ENCODE peak calls at places on chromosomes 1 and 21, in four cellular contexts. One of them, this sample, is unnamed.

GRCh38 chr1:180962178-180962577 is 49.5 kb downstream of the KIAA1614 start:
- DNase-seq in tibial nerve: no peak
- DNase-seq in esophagus squamous epithelium: no peak
- DNase-seq in CD4-positive, alpha-beta T cell: no peak
- DNase-seq in this sample: no peak

GRCh38 chr21:37452222-37452621 is 85.6 kb downstream of the DYRK1A start:
- DNase-seq in esophagus squamous epithelium: no peak
- DNase-seq in CD4-positive, alpha-beta T cell: no peak
- DNase-seq in tibial nerve: no peak
- DNase-seq in this sample: no peak

GRCh38 chr1:30366914-30367313 is 356.5 kb downstream of the MATN1 start:
- DNase-seq in esophagus squamous epithelium: no peak
- DNase-seq in tibial nerve: no peak
- DNase-seq in CD4-positive, alpha-beta T cell: no peak
- DNase-seq in this sample: no peak

GRCh38 chr1:33137800-33138199 is 44.0 kb downstream of the TRIM62 start:
- DNase-seq in tibial nerve: no peak
- DNase-seq in esophagus squamous epithelium: no peak
- DNase-seq in CD4-positive, alpha-beta T cell: no peak
- DNase-seq in this sample: no peak

GRCh38 chr21:37565530-37566223 is 199.1 kb downstream of the DYRK1A start:
- DNase-seq in CD4-positive, alpha-beta T cell: no peak
- DNase-seq in esophagus squamous epithelium: no peak
- DNase-seq in tibial nerve: no peak
- DNase-seq in this sample: no peak

GRCh38 chr1:169488157-169488556 is 2.4 kb upstream of the SLC19A2 start:
- DNase-seq in esophagus squamous epithelium: no peak
- DNase-seq in CD4-positive, alpha-beta T cell: no peak
- DNase-seq in tibial nerve: no peak
- DNase-seq in this sample: no peak

GRCh38 chr1:158371188-158371953 is 17.7 kb downstream of the CD1E start:
- DNase-seq in CD4-positive, alpha-beta T cell: no peak
- DNase-seq in esophagus squamous epithelium: no peak
- DNase-seq in tibial nerve: no peak
- DNase-seq in this sample: no peak

GRCh38 chr1:39154553-39155361 is 49.7 kb upstream of the MACF1 start:
- DNase-seq in tibial nerve: peak; percentile 36
- DNase-seq in esophagus squamous epithelium: no peak
- DNase-seq in CD4-positive, alpha-beta T cell: no peak
- DNase-seq in this sample: no peak

GRCh38 chr1:58487002-58487401 is 59.5 kb downstream of the OMA1 start:
- DNase-seq in CD4-positive, alpha-beta T cell: no peak
- DNase-seq in esophagus squamous epithelium: no peak
- DNase-seq in tibial nerve: no peak
- DNase-seq in this sample: no peak

GRCh38 chr1:161491472-161491871 is 13.8 kb upstream of the FCGR2A start:
- DNase-seq in tibial nerve: no peak
- DNase-seq in esophagus squamous epithelium: no peak
- DNase-seq in CD4-positive, alpha-beta T cell: no peak
- DNase-seq in this sample: no peak

GRCh38 chr1:228293393-228293792 is 85.5 kb downstream of the OBSCN start:
- DNase-seq in esophagus squamous epithelium: no peak
- DNase-seq in tibial nerve: no peak
- DNase-seq in CD4-positive, alpha-beta T cell: no peak
- DNase-seq in this sample: no peak
- TF ChIP-seq CTCF in esophagus squamous epithelium: no peak
- TF ChIP-seq CTCF in tibial nerve: no peak
- TF ChIP-seq CTCF in CD4-positive, alpha-beta T cell: no peak
- TF ChIP-seq CTCF in this sample: no peak

GRCh38 chr1:53896673-53897229 is 2.8 kb downstream of the DIO1 start:
- DNase-seq in esophagus squamous epithelium: no peak
- DNase-seq in tibial nerve: no peak
- DNase-seq in CD4-positive, alpha-beta T cell: no peak
- DNase-seq in this sample: no peak

GRCh38 chr1:53892911-53893310 is 1.1 kb upstream of the DIO1 start:
- DNase-seq in esophagus squamous epithelium: no peak
- DNase-seq in tibial nerve: no peak
- DNase-seq in CD4-positive, alpha-beta T cell: no peak
- DNase-seq in this sample: peak; percentile 70

GRCh38 chr1:53893999-53894636 is at the start of gene DIO1:
- DNase-seq in CD4-positive, alpha-beta T cell: no peak
- DNase-seq in esophagus squamous epithelium: no peak
- DNase-seq in tibial nerve: no peak
- DNase-seq in this sample: no peak

GRCh38 chr1:53895421-53895820 is 1.4 kb downstream of the DIO1 start:
- DNase-seq in tibial nerve: no peak
- DNase-seq in esophagus squamous epithelium: no peak
- DNase-seq in CD4-positive, alpha-beta T cell: no peak
- DNase-seq in this sample: no peak

DNA sequence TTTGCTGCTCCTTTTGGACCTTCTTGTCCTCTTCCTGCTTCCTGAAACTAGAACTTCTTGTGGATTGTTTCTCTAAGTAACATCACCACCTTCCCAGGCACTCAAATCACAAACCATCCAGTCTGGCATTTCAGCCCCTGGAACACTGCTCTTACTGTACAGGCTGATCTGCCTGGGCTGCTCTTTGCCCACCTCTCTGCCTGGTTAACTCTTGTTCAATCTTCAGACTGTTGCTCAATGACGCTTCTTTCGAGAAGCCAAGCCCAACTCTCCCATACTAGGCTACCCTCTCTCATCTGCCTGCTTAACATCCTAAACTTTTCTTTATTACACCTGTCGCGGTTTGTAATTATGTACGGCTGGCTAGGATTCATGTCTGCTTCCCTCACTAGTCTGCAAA is 657 bp downstream of the DIO1 start:
- DNase-seq in tibial nerve: no peak
- DNase-seq in esophagus squamous epithelium: no peak
- DNase-seq in CD4-positive, alpha-beta T cell: no peak
- DNase-seq in this sample: no peak
- TF ChIP-seq CTCF in tibial nerve: no peak
- TF ChIP-seq CTCF in esophagus squamous epithelium: no peak
- TF ChIP-seq CTCF in CD4-positive, alpha-beta T cell: no peak
- TF ChIP-seq CTCF in this sample: no peak

DNA sequence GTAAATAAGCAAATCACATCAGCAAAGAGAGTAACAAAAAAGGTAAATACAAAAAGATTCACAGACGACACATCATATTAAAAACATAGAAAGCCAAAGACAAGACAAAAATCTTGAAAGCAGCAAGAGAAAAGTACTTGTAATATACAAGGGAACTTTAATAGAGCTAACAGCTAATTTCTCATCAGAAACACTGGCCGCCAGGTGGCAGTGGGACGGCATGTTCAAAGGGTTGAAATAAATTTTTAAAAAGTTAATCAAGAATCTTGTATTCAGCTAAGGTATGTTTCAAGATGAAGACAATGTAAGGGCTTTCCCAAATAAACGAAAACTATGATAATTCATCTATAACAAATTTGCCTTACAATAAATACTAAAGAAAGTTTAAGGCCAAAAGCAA is 358.1 kb downstream of the LRRIQ3 start:
- DNase-seq in CD4-positive, alpha-beta T cell: no peak
- DNase-seq in esophagus squamous epithelium: no peak
- DNase-seq in tibial nerve: no peak
- DNase-seq in this sample: no peak
- TF ChIP-seq CTCF in CD4-positive, alpha-beta T cell: no peak
- TF ChIP-seq CTCF in esophagus squamous epithelium: peak; percentile 16
- TF ChIP-seq CTCF in tibial nerve: no peak
- TF ChIP-seq CTCF in this sample: no peak

GRCh38 chr1:209899948-209900347 is 38.1 kb upstream of the SYT14 start:
- DNase-seq in CD4-positive, alpha-beta T cell: no peak
- DNase-seq in tibial nerve: no peak
- DNase-seq in esophagus squamous epithelium: no peak
- DNase-seq in this sample: no peak
- TF ChIP-seq CTCF in CD4-positive, alpha-beta T cell: no peak
- TF ChIP-seq CTCF in tibial nerve: no peak
- TF ChIP-seq CTCF in esophagus squamous epithelium: no peak
- TF ChIP-seq CTCF in this sample: peak; percentile 12

DNA sequence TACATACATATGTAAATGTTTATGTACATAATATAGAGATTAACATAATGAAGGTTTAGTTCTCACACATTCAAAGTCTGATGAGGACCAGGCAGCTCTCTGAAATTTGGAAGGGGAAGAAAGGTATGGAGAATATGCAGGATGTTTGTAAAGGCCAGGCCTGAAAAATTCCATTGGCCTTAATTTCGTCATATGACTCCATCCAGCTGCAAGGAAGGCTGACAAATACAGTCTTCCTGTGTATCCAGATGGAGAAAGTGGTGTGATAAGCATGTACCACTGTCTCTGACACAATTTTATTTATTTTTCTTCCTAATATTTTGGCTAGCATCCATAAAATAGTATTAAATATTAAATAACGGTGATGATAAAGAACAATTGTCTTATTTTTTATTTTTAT is 6.3 kb upstream of the SGIP1 start:
- DNase-seq in CD4-positive, alpha-beta T cell: no peak
- DNase-seq in esophagus squamous epithelium: no peak
- DNase-seq in tibial nerve: no peak
- DNase-seq in this sample: no peak
- TF ChIP-seq CTCF in CD4-positive, alpha-beta T cell: no peak
- TF ChIP-seq CTCF in esophagus squamous epithelium: no peak
- TF ChIP-seq CTCF in tibial nerve: no peak
- TF ChIP-seq CTCF in this sample: no peak

GRCh38 chr1:186250529-186250928 is 124.5 kb downstream of the TPR start:
- DNase-seq in tibial nerve: no peak
- DNase-seq in CD4-positive, alpha-beta T cell: no peak
- DNase-seq in esophagus squamous epithelium: no peak
- DNase-seq in this sample: no peak
- TF ChIP-seq CTCF in tibial nerve: no peak
- TF ChIP-seq CTCF in CD4-positive, alpha-beta T cell: no peak
- TF ChIP-seq CTCF in esophagus squamous epithelium: no peak
- TF ChIP-seq CTCF in this sample: no peak

DNA sequence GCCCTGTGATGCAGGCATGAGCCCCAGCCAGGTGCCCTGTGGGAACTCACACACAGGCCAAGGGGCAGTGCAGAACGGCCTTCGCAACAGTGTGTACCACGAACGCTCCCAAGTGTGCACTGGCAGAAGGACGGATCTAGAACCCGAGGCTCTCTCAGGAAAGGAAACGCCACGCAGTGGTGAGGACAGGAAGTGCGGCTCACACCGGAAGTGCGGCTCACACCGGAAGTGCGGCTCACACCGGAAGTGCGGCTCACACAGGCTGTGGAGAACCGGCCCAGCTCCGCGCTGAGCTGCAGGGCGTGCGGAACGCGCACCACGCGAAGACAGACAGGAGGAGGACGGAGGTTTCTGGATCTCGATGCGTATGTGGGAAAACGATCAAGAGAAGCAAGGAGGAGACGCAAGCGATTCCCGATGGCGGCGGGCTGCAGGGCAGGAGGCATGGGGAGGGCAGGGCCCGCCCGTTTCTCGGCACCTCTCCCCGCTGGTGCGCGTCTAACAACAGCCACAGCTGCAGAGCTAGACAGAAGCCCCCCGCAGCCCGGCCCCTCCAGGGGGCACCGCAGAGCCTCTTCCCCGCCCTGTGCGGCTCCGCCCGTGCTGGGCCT is 35.9 kb upstream of the TMEM52 start:
- DNase-seq in tibial nerve: no peak
- DNase-seq in CD4-positive, alpha-beta T cell: no peak
- DNase-seq in esophagus squamous epithelium: no peak
- DNase-seq in this sample: no peak
- TF ChIP-seq CTCF in tibial nerve: no peak
- TF ChIP-seq CTCF in CD4-positive, alpha-beta T cell: no peak
- TF ChIP-seq CTCF in esophagus squamous epithelium: no peak
- TF ChIP-seq CTCF in this sample: peak; percentile 6

DNA sequence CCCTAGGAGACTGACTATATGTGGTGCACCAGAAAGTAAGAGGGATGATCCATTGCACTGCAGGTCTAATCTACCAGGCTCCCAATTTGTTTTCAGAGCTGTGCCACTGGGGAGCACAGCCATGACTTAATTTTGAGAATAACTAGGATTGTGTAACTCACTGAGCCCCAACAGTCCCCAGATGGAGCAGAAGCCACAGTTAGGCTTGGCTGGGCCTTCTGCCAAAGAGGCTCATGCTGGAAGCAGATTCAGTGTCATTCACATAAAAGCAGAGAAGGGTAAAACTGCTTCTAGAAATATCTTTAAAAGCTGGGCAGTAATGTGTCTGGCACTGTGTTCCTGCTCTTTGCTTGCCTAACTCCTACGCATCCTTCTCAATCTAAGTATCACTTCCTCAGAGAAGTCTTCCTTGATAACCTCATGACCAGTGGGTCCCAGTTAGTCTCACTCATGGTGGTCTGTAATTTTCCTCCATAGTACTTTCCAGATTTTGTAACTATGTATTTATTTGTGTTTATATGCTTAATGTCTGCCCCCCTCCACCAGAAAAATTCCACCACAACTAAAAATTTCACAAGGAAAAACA is 20.3 kb downstream of the STK40 start:
- DNase-seq in tibial nerve: peak; percentile 85
- DNase-seq in CD4-positive, alpha-beta T cell: no peak
- DNase-seq in esophagus squamous epithelium: no peak
- DNase-seq in this sample: no peak
- TF ChIP-seq CTCF in tibial nerve: no peak
- TF ChIP-seq CTCF in CD4-positive, alpha-beta T cell: no peak
- TF ChIP-seq CTCF in esophagus squamous epithelium: no peak
- TF ChIP-seq CTCF in this sample: no peak

This sample was measured in CD14-positive monocyte.